ENCODE peak calls at places on chromosomes 1 and 21, in five cellular contexts. One of them, this sample, is unnamed. For H3K4me1 and H3K36me3, the result is how much of the 10 kb centered on the place peaks cover.

GRCh38 chr1:90725961-90726715 is 9.0 kb upstream of the BARHL2 start:
- DNase-seq in uterus: no peak
- DNase-seq in NT2/D1: no peak
- DNase-seq in sigmoid colon: no peak
- DNase-seq in testis: no peak
- DNase-seq in this sample: no peak

GRCh38 chr1:31734582-31735107 is 29.5 kb downstream of the ADGRB2 start:
- DNase-seq in testis: no peak
- DNase-seq in uterus: no peak
- DNase-seq in NT2/D1: no peak
- DNase-seq in sigmoid colon: no peak
- DNase-seq in this sample: no peak

GRCh38 chr1:21898326-21899155 is 38.6 kb downstream of the HSPG2 start:
- DNase-seq in NT2/D1: no peak
- DNase-seq in uterus: no peak
- DNase-seq in testis: peak
- DNase-seq in sigmoid colon: no peak
- DNase-seq in this sample: no peak

GRCh38 chr1:97820470-97821188 is 100.2 kb downstream of the DPYD start:
- DNase-seq in uterus: no peak
- DNase-seq in sigmoid colon: no peak
- DNase-seq in NT2/D1: no peak
- DNase-seq in testis: no peak
- DNase-seq in this sample: peak

GRCh38 chr1:51627672-51628071 is 10.8 kb downstream of the OSBPL9 start:
- DNase-seq in NT2/D1: peak
- DNase-seq in uterus: no peak
- DNase-seq in testis: no peak
- DNase-seq in sigmoid colon: no peak
- DNase-seq in this sample: no peak

GRCh38 chr1:111372336-111372965 is 55.1 kb downstream of the OVGP1 start:
- DNase-seq in sigmoid colon: no peak
- DNase-seq in NT2/D1: no peak
- DNase-seq in testis: no peak
- DNase-seq in uterus: no peak
- DNase-seq in this sample: no peak

GRCh38 chr1:152037920-152038658 is 1.3 kb upstream of the S100A11 start:
- DNase-seq in testis: no peak
- DNase-seq in uterus: no peak
- DNase-seq in sigmoid colon: no peak
- DNase-seq in NT2/D1: no peak
- DNase-seq in this sample: no peak

GRCh38 chr1:225691377-225691776 is 38.5 kb upstream of the ENAH start:
- DNase-seq in testis: no peak
- DNase-seq in NT2/D1: no peak
- DNase-seq in sigmoid colon: no peak
- DNase-seq in uterus: no peak
- DNase-seq in this sample: peak

GRCh38 chr1:148353461-148354283 is 129.4 kb downstream of the PPIAL4G start:
- DNase-seq in sigmoid colon: no peak
- DNase-seq in NT2/D1: peak
- DNase-seq in testis: no peak
- DNase-seq in uterus: no peak
- DNase-seq in this sample: no peak

GRCh38 chr1:27391511-27392095 is 819 bp upstream of the GPR3 start:
- DNase-seq in sigmoid colon: peak
- DNase-seq in testis: peak
- DNase-seq in uterus: peak
- DNase-seq in NT2/D1: no peak
- DNase-seq in this sample: peak

GRCh38 chr1:24959623-24959975 is 29.5 kb upstream of the RUNX3 start:
- DNase-seq in uterus: no peak
- DNase-seq in testis: no peak
- DNase-seq in NT2/D1: no peak
- DNase-seq in sigmoid colon: no peak
- DNase-seq in this sample: no peak

GRCh38 chr1:203017061-203017460 is 9.2 kb upstream of the PPFIA4 start:
- DNase-seq in NT2/D1: no peak
- DNase-seq in testis: no peak
- DNase-seq in sigmoid colon: no peak
- DNase-seq in uterus: no peak
- DNase-seq in this sample: no peak

GRCh38 chr1:228160201-228160761 is 5.3 kb upstream of the IBA57 start:
- DNase-seq in sigmoid colon: no peak
- DNase-seq in NT2/D1: no peak
- DNase-seq in testis: no peak
- DNase-seq in uterus: no peak
- DNase-seq in this sample: no peak
- H3K4me1 ChIP-seq in sigmoid colon: under half
- H3K4me1 ChIP-seq in NT2/D1: under half
- H3K4me1 ChIP-seq in testis: under half
- H3K4me1 ChIP-seq in uterus: under half
- H3K4me1 ChIP-seq in this sample: under half

GRCh38 chr1:1796466-1796865 is 18.2 kb upstream of the NADK start:
- DNase-seq in uterus: no peak
- DNase-seq in sigmoid colon: no peak
- DNase-seq in NT2/D1: no peak
- DNase-seq in testis: no peak
- DNase-seq in this sample: no peak

GRCh38 chr1:1797731-1798341 is 19.6 kb upstream of the NADK start:
- DNase-seq in NT2/D1: no peak
- DNase-seq in uterus: no peak
- DNase-seq in testis: no peak
- DNase-seq in sigmoid colon: no peak
- DNase-seq in this sample: peak

GRCh38 chr1:1799716-1800115 is 21.4 kb upstream of the NADK start:
- DNase-seq in NT2/D1: no peak
- DNase-seq in uterus: no peak
- DNase-seq in testis: no peak
- DNase-seq in sigmoid colon: no peak
- DNase-seq in this sample: no peak

GRCh38 chr1:1793481-1794244 is 15.4 kb upstream of the NADK start:
- DNase-seq in sigmoid colon: no peak
- DNase-seq in NT2/D1: no peak
- DNase-seq in testis: no peak
- DNase-seq in uterus: no peak
- DNase-seq in this sample: no peak

DNA sequence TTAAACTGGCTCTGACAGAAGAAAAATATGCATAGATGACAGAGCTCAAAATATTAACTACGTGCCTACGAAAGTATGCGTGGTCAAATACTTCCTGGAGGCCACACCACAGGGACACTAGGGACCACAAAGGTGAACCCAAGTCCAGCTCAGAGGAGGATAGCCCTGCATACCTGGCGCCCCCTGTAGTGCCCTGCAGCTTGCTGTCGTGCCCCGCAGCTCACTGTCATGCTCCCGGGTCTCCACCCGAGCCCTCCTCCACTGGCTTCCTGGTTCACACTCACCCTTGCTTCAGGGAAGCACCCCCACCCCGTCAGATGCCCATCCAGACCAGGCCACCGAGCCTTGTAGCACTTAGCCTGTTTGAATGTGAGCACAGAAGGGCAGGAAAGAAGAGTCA is 16.7 kb upstream of the NADK start:
- DNase-seq in NT2/D1: no peak
- DNase-seq in uterus: no peak
- DNase-seq in sigmoid colon: no peak
- DNase-seq in testis: no peak
- DNase-seq in this sample: peak
- H3K36me3 ChIP-seq in NT2/D1: half or more
- H3K36me3 ChIP-seq in uterus: under half
- H3K36me3 ChIP-seq in sigmoid colon: half or more
- H3K36me3 ChIP-seq in testis: under half
- H3K36me3 ChIP-seq in this sample: under half

GRCh38 chr1:248818505-248819374 is 7.0 kb downstream of the SH3BP5L start:
- DNase-seq in sigmoid colon: no peak
- DNase-seq in testis: no peak
- DNase-seq in uterus: no peak
- DNase-seq in NT2/D1: no peak
- DNase-seq in this sample: no peak
- H3K4me1 ChIP-seq in sigmoid colon: under half
- H3K4me1 ChIP-seq in testis: under half
- H3K4me1 ChIP-seq in uterus: under half
- H3K4me1 ChIP-seq in NT2/D1: under half
- H3K4me1 ChIP-seq in this sample: under half

DNA sequence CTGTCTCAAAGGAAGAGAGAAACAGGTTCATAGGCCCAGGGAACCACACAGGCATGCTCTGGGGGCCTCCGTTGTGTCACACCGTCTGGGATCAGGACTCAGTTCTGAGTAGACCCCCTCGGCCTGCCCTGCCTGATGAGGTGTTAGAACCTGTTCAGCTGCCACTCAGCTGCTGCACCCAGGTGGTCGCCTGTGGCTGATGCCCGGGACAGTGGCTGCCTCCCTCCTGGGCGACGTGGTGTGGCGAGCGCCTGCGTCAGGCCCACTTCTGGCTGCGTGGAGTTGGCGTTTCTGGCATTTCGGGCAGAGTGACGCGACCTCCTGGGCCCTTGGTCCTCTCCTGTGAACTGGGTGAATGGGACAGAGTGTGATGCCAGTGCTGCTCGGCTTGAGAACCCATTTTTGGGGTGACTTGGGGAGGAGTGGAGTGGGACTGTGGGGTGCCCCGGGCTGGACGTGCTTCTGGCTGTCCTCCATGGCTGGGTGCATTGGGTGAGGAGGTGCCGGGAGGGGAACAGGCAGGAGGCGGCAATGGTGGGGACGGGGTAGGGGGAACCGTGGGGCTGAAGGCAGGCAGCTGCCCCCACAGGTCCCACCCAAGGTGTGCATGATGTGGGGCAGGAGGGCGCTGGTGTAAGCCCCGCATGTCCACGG is 10.8 kb downstream of the CFAP410 start:
- DNase-seq in testis: no peak
- DNase-seq in sigmoid colon: no peak
- DNase-seq in NT2/D1: no peak
- DNase-seq in uterus: no peak
- DNase-seq in this sample: no peak
- H3K36me3 ChIP-seq in testis: under half
- H3K36me3 ChIP-seq in sigmoid colon: half or more
- H3K36me3 ChIP-seq in NT2/D1: half or more
- H3K36me3 ChIP-seq in uterus: under half
- H3K36me3 ChIP-seq in this sample: under half

GRCh38 chr1:39195166-39196111 is 9.1 kb upstream of the MACF1 start:
- DNase-seq in uterus: no peak
- DNase-seq in NT2/D1: no peak
- DNase-seq in sigmoid colon: no peak
- DNase-seq in testis: no peak
- DNase-seq in this sample: no peak
- H3K4me1 ChIP-seq in uterus: under half
- H3K4me1 ChIP-seq in NT2/D1: under half
- H3K4me1 ChIP-seq in sigmoid colon: half or more
- H3K4me1 ChIP-seq in testis: under half
- H3K4me1 ChIP-seq in this sample: under half

This sample was measured in mucosa of descending colon.